ENCODE peak calls at places on chromosomes 1 and 21, in nine cellular contexts. Y is fibroblast of villous mesenchyme, M is GM13977, K is endothelial cell, Z is lower lobe of right lung, L is H9, O is dorsolateral prefrontal cortex, V is Peyer's patch, G is sigmoid colon. D is an unnamed sample.

GRCh38 chr1:151815716-151816327 is 10.6 kb upstream of the LINGO4 start:
- DNase-seq in Y (no peak), Z (no peak), M (no peak), G (no peak), O (no peak), L (no peak), V (peak), K (no peak), D (no peak)

GRCh38 chr1:62530516-62531154 is 66.7 kb upstream of the ANGPTL3 start:
- DNase-seq in K (peak), O (peak), Y (peak), V (no peak), G (no peak), Z (peak), L (peak), M (no peak), D (no peak)

GRCh38 chr1:175497501-175497900 is 245.9 kb downstream of the TNR start:
- DNase-seq in V (no peak), O (no peak), M (no peak), Y (no peak), K (no peak), G (no peak), Z (no peak), L (no peak), D (no peak)

GRCh38 chr1:40976952-40977690 is 2.4 kb upstream of the CTPS1 start:
- DNase-seq in Y (peak), V (no peak), G (no peak), Z (no peak), K (no peak), M (no peak), O (no peak), L (no peak), D (no peak)

GRCh38 chr1:228349701-228350171 is 56.9 kb downstream of the TRIM11 start:
- DNase-seq in Z (peak), K (no peak), Y (no peak), L (no peak), O (no peak), G (peak), M (no peak), V (no peak), D (peak)

GRCh38 chr1:116119876-116120275 is 8.7 kb downstream of the MAB21L3 start:
- DNase-seq in Y (no peak), G (no peak), V (no peak), O (no peak), Z (no peak), K (no peak), M (no peak), L (no peak), D (no peak)

GRCh38 chr1:48263042-48263441 is 40.5 kb downstream of the SLC5A9 start:
- DNase-seq in V (no peak), Z (no peak), L (no peak), M (no peak), G (no peak), O (no peak), Y (no peak), K (no peak), D (no peak)

GRCh38 chr21:42238185-42238934 is 19.4 kb downstream of the ABCG1 start:
- DNase-seq in K (no peak), Y (no peak), M (no peak), L (no peak), G (no peak), O (no peak), V (peak), Z (no peak), D (no peak)

GRCh38 chr1:237229333-237229732 is 187.3 kb downstream of the RYR2 start:
- DNase-seq in V (no peak), Y (no peak), M (no peak), L (no peak), Z (no peak), K (no peak), O (no peak), G (no peak), D (no peak)

GRCh38 chr1:229392936-229393335 is 41.0 kb downstream of the ACTA1 start:
- DNase-seq in G (no peak), L (no peak), K (no peak), Z (no peak), V (no peak), Y (no peak), O (no peak), M (no peak), D (no peak)

GRCh38 chr1:236129315-236129714 is 13.0 kb upstream of the GPR137B start:
- DNase-seq in O (no peak), Z (no peak), V (no peak), G (no peak), M (no peak), K (no peak), L (peak), Y (no peak), D (no peak)

GRCh38 chr1:91440845-91441244 is 36.2 kb upstream of the HFM1 start:
- DNase-seq in Z (no peak), L (no peak), G (no peak), M (peak), V (no peak), K (no peak), Y (peak), O (no peak), D (no peak)

GRCh38 chr1:7048395-7048794 is 263.1 kb downstream of the CAMTA1 start:
- DNase-seq in O (no peak), V (no peak), G (no peak), Z (no peak), K (no peak), M (no peak), L (peak), Y (no peak), D (no peak)
- TF ChIP-seq CTCF in O (no peak), V (no peak), G (no peak), Z (no peak), K (no peak), M (no peak), L (no peak), Y (no peak), D (no peak)

GRCh38 chr1:29517251-29518080 is 281.1 kb downstream of the PTPRU start:
- DNase-seq in Y (no peak), K (no peak), G (peak), L (peak), M (no peak), O (no peak), Z (no peak), V (no peak), D (no peak)
- TF ChIP-seq CTCF in Y (no peak), K (no peak), G (no peak), L (no peak), M (no peak), O (no peak), Z (no peak), V (no peak), D (no peak)

DNA sequence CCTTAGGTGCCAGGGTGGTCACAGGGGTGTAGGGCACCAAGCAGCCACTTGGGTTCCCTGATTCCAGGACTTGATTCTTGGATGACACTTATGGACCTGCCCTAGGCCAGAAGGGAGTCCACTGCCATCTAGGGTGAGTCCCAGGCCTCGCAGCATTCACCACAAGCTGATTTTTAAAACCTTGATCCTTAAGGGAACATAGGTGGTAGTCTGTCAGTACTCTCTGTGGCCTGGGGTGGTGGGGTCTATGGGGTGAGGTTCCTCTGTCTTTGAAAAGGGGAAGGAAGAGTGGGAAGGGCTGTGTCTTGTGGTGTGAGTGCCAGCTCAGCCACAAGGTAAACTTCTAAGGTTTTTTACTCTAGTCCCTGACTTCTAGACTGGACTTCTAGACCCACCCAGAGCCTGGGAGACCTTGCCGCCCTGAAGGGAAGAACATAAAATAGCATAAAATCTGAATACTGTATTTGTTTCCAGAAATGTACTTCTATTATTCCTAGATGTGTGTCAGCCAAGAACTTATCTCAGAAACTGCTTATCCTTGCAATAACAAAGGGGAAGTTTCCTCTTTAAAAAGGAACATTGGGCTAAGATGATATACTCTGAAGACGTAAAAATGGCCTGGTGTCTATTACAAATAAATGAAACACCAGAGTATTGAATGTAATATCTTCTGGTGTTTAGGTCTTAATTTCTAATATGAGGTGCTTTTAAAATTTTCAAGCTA is 757.3 kb downstream of the LTN1 start:
- DNase-seq in V (no peak), G (peak), O (no peak), Y (no peak), Z (peak), L (peak), K (no peak), M (no peak), D (no peak)
- TF ChIP-seq CTCF in V (no peak), G (no peak), O (no peak), Y (peak), Z (peak), L (peak), K (no peak), M (no peak), D (peak)

DNA sequence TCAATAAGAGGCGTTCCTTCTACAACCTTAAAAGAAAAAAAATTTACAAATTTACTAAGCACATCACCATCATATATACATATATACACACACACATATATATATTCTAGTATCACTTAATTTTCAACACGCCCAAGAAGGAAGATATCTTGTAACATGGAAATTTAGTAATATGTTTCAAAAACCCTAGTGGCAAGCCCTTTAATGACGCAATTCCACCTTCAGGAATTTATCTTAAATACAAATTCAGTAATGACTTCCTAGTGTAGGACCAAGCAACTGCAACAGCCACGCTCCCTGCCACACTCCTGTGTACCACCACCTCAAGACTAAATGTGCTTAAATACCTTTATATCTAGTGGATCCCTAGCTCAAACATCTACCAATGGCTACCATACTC is 12.5 kb downstream of the LBR start:
- DNase-seq in G (no peak), L (no peak), Y (no peak), O (no peak), M (no peak), K (no peak), V (no peak), Z (no peak), D (no peak)
- TF ChIP-seq CTCF in G (no peak), L (no peak), Y (no peak), O (no peak), M (no peak), K (no peak), V (no peak), Z (no peak), D (no peak)

GRCh38 chr1:21577933-21578332 is 68.7 kb downstream of the ALPL start:
- DNase-seq in G (no peak), O (no peak), Z (no peak), L (no peak), K (no peak), V (no peak), M (no peak), Y (no peak), D (peak)
- TF ChIP-seq CTCF in G (no peak), O (no peak), Z (no peak), L (no peak), K (no peak), V (no peak), M (no peak), Y (no peak), D (no peak)

GRCh38 chr21:46183910-46184624 is at the start of gene SPATC1L:
- DNase-seq in M (peak), G (peak), Y (peak), O (peak), L (peak), V (peak), K (peak), Z (peak), D (no peak)

GRCh38 chr21:46181436-46181835 is 2.8 kb downstream of the SPATC1L start:
- DNase-seq in L (peak), V (peak), O (no peak), K (no peak), Y (no peak), G (peak), M (no peak), Z (no peak), D (no peak)

GRCh38 chr21:46181953-46182547 is 2.2 kb downstream of the SPATC1L start:
- DNase-seq in K (no peak), O (no peak), M (no peak), G (peak), Y (no peak), L (peak), V (peak), Z (no peak), D (no peak)

GRCh38 chr21:46180778-46181391 is 3.4 kb downstream of the SPATC1L start:
- DNase-seq in G (peak), M (peak), V (peak), L (peak), K (no peak), Y (no peak), Z (no peak), O (no peak), D (no peak)

GRCh38 chr21:46182548-46183336 is 1.5 kb downstream of the SPATC1L start:
- DNase-seq in G (peak), Z (no peak), L (peak), O (no peak), K (no peak), V (peak), M (no peak), Y (no peak), D (no peak)
- TF ChIP-seq CTCF in G (no peak), Z (no peak), L (peak), O (no peak), K (no peak), V (no peak), M (no peak), Y (no peak), D (no peak)

DNA sequence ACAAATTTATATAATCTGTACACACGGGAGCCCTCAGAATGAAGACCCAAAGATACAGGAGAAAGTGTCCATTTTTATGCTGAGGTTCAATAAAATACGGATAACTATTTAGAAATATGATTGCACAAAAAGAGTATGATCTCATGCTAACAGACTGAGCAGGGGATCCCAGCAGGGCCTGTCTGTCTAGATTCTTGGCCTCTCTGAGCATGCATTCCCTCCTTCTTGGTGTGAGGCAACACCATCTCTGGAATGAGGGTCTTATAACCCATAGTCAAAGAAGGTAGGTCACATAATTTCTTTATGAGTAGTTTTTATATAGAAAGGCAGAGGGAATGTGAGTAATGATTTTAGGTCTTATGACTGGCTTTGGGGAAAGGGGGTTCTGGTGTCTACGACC is 5.4 kb downstream of the PRMT6 start:
- DNase-seq in Z (no peak), L (no peak), O (no peak), M (no peak), V (no peak), K (no peak), G (no peak), Y (no peak), D (no peak)
- TF ChIP-seq CTCF in Z (no peak), L (no peak), O (no peak), M (no peak), V (no peak), K (no peak), G (no peak), Y (no peak), D (no peak)

GRCh38 chr1:22143586-22144033 is 713 bp upstream of the WNT4 start:
- DNase-seq in K (no peak), G (no peak), O (no peak), Z (no peak), M (no peak), Y (peak), V (no peak), L (peak), D (no peak)
- TF ChIP-seq CTCF in K (peak), G (no peak), O (no peak), Z (no peak), M (no peak), Y (no peak), V (no peak), L (no peak), D (peak)

GRCh38 chr1:102110591-102110990 is 113.9 kb upstream of the OLFM3 start:
- DNase-seq in L (no peak), M (no peak), G (no peak), Y (no peak), K (no peak), V (no peak), O (no peak), Z (no peak), D (no peak)
- TF ChIP-seq CTCF in L (no peak), M (no peak), G (no peak), Y (no peak), K (no peak), V (no peak), O (no peak), Z (no peak), D (no peak)

D was measured in chondrocyte.